ENCODE peak calls at places on chromosomes 4 and X, in eight cellular contexts. V is IMR-90; H is Peyer's patch; F is foreskin fibroblast; A is fibroblast of the aortic adventitia; M is ovary; T is CD8-positive, alpha-beta T cell; G is CD4-positive, alpha-beta memory T cell. Q is an unnamed sample.

GRCh38 chr4:576991-577498 is 950 bp upstream of the TMEM271 start:
- DNase-seq in G (no peak), V (no peak), M (no peak), F (peak), H (no peak), A (no peak), T (no peak), Q (no peak)

GRCh38 chr4:152259866-152260265 is 276.0 kb downstream of the FBXW7 start:
- DNase-seq in F (peak), G (no peak), T (no peak), V (peak), M (no peak), A (peak), H (no peak), Q (no peak)

GRCh38 chrX:147958316-147958715 is 22.8 kb upstream of the FMR1NB start:
- DNase-seq in T (no peak), G (no peak), V (peak), A (peak), H (no peak), M (no peak), F (peak), Q (peak)

GRCh38 chr4:184784628-184785257 is 41.0 kb downstream of the ACSL1 start:
- DNase-seq in F (peak), G (no peak), A (no peak), V (no peak), T (no peak), H (no peak), M (no peak), Q (no peak)

GRCh38 chr4:151853034-151853433 is 92.2 kb upstream of the GATB start:
- DNase-seq in G (no peak), A (no peak), T (no peak), H (no peak), M (no peak), F (no peak), V (no peak), Q (no peak)

GRCh38 chrX:56803849-56804681 is 75.0 kb downstream of the NBDY start:
- DNase-seq in G (no peak), V (no peak), F (no peak), H (no peak), T (no peak), A (no peak), M (peak), Q (no peak)

GRCh38 chr4:61507091-61507490 is 307.0 kb downstream of the ADGRL3 start:
- DNase-seq in G (no peak), V (no peak), H (no peak), F (no peak), M (no peak), T (no peak), A (no peak), Q (no peak)

GRCh38 chrX:46777971-46778810 is 19.3 kb upstream of the SLC9A7 start:
- DNase-seq in F (peak), H (no peak), M (no peak), T (no peak), V (peak), A (peak), G (no peak), Q (peak)

GRCh38 chr4:27921236-27921635 is 1060.6 kb downstream of the STIM2 start:
- DNase-seq in M (no peak), T (no peak), F (peak), A (peak), G (no peak), H (no peak), V (peak), Q (peak)

GRCh38 chr4:182143086-182143821 is 99.9 kb upstream of the TENM3 start:
- DNase-seq in F (peak), M (no peak), G (no peak), A (peak), V (peak), T (no peak), H (peak), Q (peak)

GRCh38 chr4:7564242-7564641 is 129.5 kb upstream of the PSAPL1 start:
- DNase-seq in T (no peak), F (no peak), H (no peak), A (no peak), V (no peak), M (no peak), G (no peak), Q (no peak)

GRCh38 chr4:28250646-28251045 is 1390.0 kb downstream of the STIM2 start:
- DNase-seq in H (no peak), F (no peak), A (no peak), V (no peak), M (no peak), T (no peak), G (no peak), Q (no peak)

GRCh38 chr4:79848329-79848728 is 224.7 kb downstream of the ANTXR2 start:
- DNase-seq in M (no peak), T (no peak), G (no peak), H (no peak), V (no peak), F (no peak), A (no peak), Q (no peak)

GRCh38 chr4:65983062-65983461 is 312.8 kb upstream of the EPHA5 start:
- DNase-seq in T (no peak), V (no peak), M (no peak), F (no peak), A (peak), G (no peak), H (no peak), Q (peak)

GRCh38 chr4:41257901-41258300 is 1.2 kb downstream of the UCHL1 start:
- DNase-seq in V (no peak), H (no peak), A (peak), G (no peak), F (no peak), M (no peak), T (no peak), Q (no peak)

GRCh38 chr4:39637572-39638357 is 900 bp downstream of the SMIM14 start:
- DNase-seq in T (peak), V (peak), A (peak), H (peak), G (peak), M (peak), F (peak), Q (peak)

GRCh38 chr4:147727476-147728028 is 4.3 kb upstream of the ARHGAP10 start:
- DNase-seq in T (no peak), F (peak), G (no peak), V (peak), M (no peak), A (no peak), H (no peak), Q (no peak)

GRCh38 chr4:166091146-166091545 is 218.1 kb downstream of the TLL1 start:
- DNase-seq in M (no peak), V (no peak), A (no peak), G (no peak), T (no peak), F (no peak), H (no peak), Q (peak)

GRCh38 chrX:69424161-69424560 is 80.0 kb upstream of the NALF2 start:
- DNase-seq in G (no peak), V (peak), A (peak), H (no peak), T (no peak), M (no peak), F (peak), Q (peak)

GRCh38 chr4:113976937-113977855 is 2.3 kb downstream of the ARSJ start:
- DNase-seq in T (no peak), F (peak), H (no peak), M (no peak), G (no peak), V (peak), A (peak), Q (peak)

GRCh38 chr4:145216532-145216931 is 36.1 kb upstream of the OTUD4 start:
- DNase-seq in G (no peak), H (no peak), F (peak), A (peak), M (no peak), T (no peak), V (peak), Q (peak)

GRCh38 chrX:48683411-48683982 is at the start of gene WAS:
- DNase-seq in A (no peak), F (no peak), G (peak), T (no peak), H (peak), M (no peak), V (no peak), Q (no peak)

GRCh38 chr4:13844740-13845139 is 217.2 kb upstream of the BOD1L1 start:
- DNase-seq in F (peak), G (no peak), T (no peak), M (no peak), V (no peak), H (no peak), A (peak), Q (peak)

GRCh38 chrX:155768036-155768769 is 112.9 kb upstream of the VAMP7 start:
- DNase-seq in T (no peak), G (no peak), H (no peak), A (peak), V (peak), M (no peak), F (peak), Q (peak)
- H3K4me3 ChIP-seq in T (peak), G (no peak), H (no peak), A (peak), V (peak), M (no peak), F (peak), Q (peak)

GRCh38 chrX:74535633-74536141 is 78.7 kb downstream of the RLIM start:
- DNase-seq in V (peak), M (peak), G (peak), H (peak), A (peak), T (no peak), F (peak), Q (peak)
- H3K4me3 ChIP-seq in V (peak), M (peak), G (peak), H (peak), A (peak), T (peak), F (peak), Q (peak)

DNA sequence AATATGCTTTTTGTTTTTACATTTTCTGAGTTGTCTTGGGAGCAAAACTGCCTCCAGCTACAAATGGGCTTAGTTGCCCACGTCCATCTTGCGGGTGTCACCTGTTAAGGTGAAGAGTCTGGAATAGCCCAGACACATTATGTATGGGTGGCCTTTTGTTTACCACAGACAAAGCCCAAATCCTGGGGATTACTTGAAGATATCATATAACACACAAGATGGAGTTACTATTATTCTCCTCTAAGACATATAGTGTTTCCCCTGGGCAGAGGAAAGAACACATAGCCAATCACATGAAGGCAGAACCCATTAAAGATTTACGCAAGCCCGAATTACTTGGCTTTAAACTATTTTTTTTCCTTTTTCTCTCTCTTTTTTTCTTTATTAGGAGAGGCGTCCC is 625.6 kb upstream of the FAM241A start:
- DNase-seq in A (no peak), G (no peak), M (no peak), T (no peak), H (no peak), V (no peak), F (no peak), Q (no peak)
- H3K4me3 ChIP-seq in A (no peak), G (no peak), M (no peak), T (no peak), H (no peak), V (no peak), F (no peak), Q (no peak)

DNA sequence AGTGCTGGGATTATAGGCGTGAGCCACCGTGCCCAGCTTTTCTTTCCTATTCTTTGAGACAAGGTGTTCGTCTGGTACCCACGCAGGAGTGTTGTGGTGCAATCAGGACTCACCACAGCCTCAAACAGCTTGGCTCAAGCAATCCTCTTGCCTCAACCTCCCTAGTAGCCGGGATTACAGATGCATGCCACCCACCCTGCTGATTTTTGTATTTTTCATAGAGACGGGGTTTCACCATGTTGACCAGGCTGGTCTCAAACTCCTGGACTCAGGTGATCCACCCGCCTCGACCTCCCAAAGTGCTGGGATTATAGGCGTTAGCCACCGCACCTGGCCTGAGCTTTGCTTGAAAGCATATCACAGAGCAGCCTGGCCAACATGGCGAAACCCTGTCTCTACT is 1.5 kb upstream of the CRLF2 start:
- DNase-seq in F (no peak), G (no peak), A (no peak), V (no peak), H (no peak), T (no peak), M (no peak), Q (no peak)
- H3K4me3 ChIP-seq in F (no peak), G (no peak), A (no peak), V (no peak), H (no peak), T (no peak), M (no peak), Q (no peak)

DNA sequence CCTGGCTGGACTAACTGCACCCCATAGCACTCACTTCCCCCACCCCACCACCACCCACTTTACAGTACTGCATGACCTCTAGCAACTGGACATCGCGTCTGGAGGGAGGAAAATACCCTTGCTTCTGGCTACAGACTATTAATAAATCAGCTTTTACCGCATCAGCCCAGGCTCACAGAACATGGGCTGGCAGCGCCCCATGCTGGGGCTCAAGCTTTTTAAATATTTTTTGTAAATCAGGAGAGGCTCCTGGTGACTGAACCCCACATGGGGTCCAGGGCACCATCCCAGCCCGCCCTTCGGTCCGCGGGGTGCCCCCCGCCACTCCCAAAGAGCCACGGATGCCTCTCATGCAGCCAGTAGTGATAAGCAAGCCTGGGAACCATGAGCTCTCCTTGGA is 2.7 kb downstream of the HS6ST2 start:
- DNase-seq in F (no peak), G (no peak), V (no peak), A (no peak), T (no peak), M (peak), H (no peak), Q (no peak)
- H3K4me3 ChIP-seq in F (no peak), G (no peak), V (no peak), A (no peak), T (no peak), M (peak), H (no peak), Q (no peak)

GRCh38 chr4:101280866-101281600 is 66.3 kb downstream of the PPP3CA start:
- DNase-seq in T (no peak), F (no peak), A (no peak), G (no peak), V (no peak), H (no peak), M (no peak), Q (no peak)
- H3K4me3 ChIP-seq in T (no peak), F (no peak), A (no peak), G (no peak), V (no peak), H (no peak), M (no peak), Q (no peak)

Q was measured in cardiac fibroblast.